ENCODE peak calls at places on chromosomes 6 and 20, in eight cellular contexts. V is NCI-H2081, H is kidney epithelial cell, E is left ventricle myocardium inferior, T is iPS-NIHi11, N is progenitor cell of endocrine pancreas, K is NCI-H748 treated with DMSO at 0.1 percent for 48 hours, S is hepatocyte. J is an unnamed sample.

GRCh38 chr6:112431803-112432202 is 84.7 kb downstream of the RFPL4B start:
- DNase-seq in N (no peak), S (no peak), H (no peak), V (no peak), E (no peak), K (no peak), T (no peak), J (no peak)

GRCh38 chr6:124536792-124537191 is 425.4 kb upstream of the RNF217 start:
- DNase-seq in T (no peak), S (peak; percentile 7), K (peak; percentile 64), N (no peak), H (no peak), E (no peak), V (peak; percentile 61), J (no peak)

GRCh38 chr20:56815796-56816195 is 186.7 kb downstream of the TFAP2C start:
- DNase-seq in H (no peak), K (no peak), E (no peak), T (no peak), S (no peak), N (no peak), V (no peak), J (no peak)

GRCh38 chr6:9481292-9482029 is 933.4 kb downstream of the TFAP2A start:
- DNase-seq in N (no peak), E (no peak), H (no peak), K (no peak), V (no peak), T (no peak), S (no peak), J (no peak)

GRCh38 chr6:125274935-125275334 is 26.8 kb downstream of the HDDC2 start:
- DNase-seq in H (no peak), V (no peak), S (no peak), E (no peak), T (no peak), N (no peak), K (no peak), J (no peak)

GRCh38 chr6:123518441-123519190 is 118.1 kb downstream of the TRDN start:
- DNase-seq in E (no peak), V (no peak), K (no peak), N (no peak), S (no peak), H (no peak), T (no peak), J (no peak)

GRCh38 chr6:45434401-45434741 is 56.6 kb upstream of the SUPT3H start:
- DNase-seq in N (no peak), S (no peak), K (no peak), V (no peak), H (no peak), T (no peak), E (no peak), J (no peak)

GRCh38 chr20:54199721-54200176 is 8.1 kb upstream of the PFDN4 start:
- DNase-seq in T (peak; percentile 67), N (peak; percentile 71), V (peak; percentile 39), K (peak; percentile 1), H (no peak), E (peak; percentile 55), S (peak; percentile 85), J (peak; percentile 87)

GRCh38 chr6:169810066-169810989 is 58.9 kb downstream of the ERMARD start:
- DNase-seq in S (peak; percentile 77), N (peak; percentile 62), E (no peak), V (peak; percentile 3), K (peak; percentile 65), H (no peak), T (peak; percentile 80), J (no peak)

GRCh38 chr20:47607208-47607613 is 105.5 kb downstream of the NCOA3 start:
- DNase-seq in N (no peak), S (no peak), K (no peak), H (peak; percentile 28), V (no peak), E (no peak), T (no peak), J (no peak)

GRCh38 chr20:17226410-17227198 is at the start of gene PCSK2:
- DNase-seq in H (no peak), V (peak; percentile 94), E (peak; percentile 24), K (peak; percentile 100), T (peak; percentile 87), S (peak; percentile 93), N (peak; percentile 78), J (no peak)

GRCh38 chr6:157032923-157033322 is 255.7 kb downstream of the ARID1B start:
- DNase-seq in N (no peak), S (no peak), E (no peak), K (no peak), T (no peak), H (no peak), V (no peak), J (no peak)

GRCh38 chr20:11181964-11182363 is 508.2 kb upstream of the JAG1 start:
- DNase-seq in H (no peak), V (no peak), S (no peak), N (no peak), E (no peak), K (no peak), T (no peak), J (no peak)

GRCh38 chr6:111358454-111358853 is 124.6 kb downstream of the REV3L start:
- DNase-seq in N (no peak), K (no peak), E (no peak), T (no peak), V (no peak), S (no peak), H (no peak), J (no peak)

GRCh38 chr6:36701401-36701991 is 3.9 kb downstream of the RAB44 start:
- DNase-seq in K (no peak), T (peak; percentile 64), S (no peak), H (no peak), V (no peak), N (no peak), E (no peak), J (no peak)

GRCh38 chr20:18440403-18440802 is 26.4 kb downstream of the DZANK1 start:
- DNase-seq in S (no peak), V (no peak), E (no peak), H (no peak), T (no peak), N (no peak), K (no peak), J (no peak)

GRCh38 chr6:24524801-24525200 is 30.0 kb downstream of the ALDH5A1 start:
- DNase-seq in V (peak; percentile 66), N (no peak), S (peak; percentile 56), K (peak; percentile 37), T (peak; percentile 38), H (peak; percentile 48), E (no peak), J (peak; percentile 29)

GRCh38 chr6:71082033-71082620 is 125.3 kb upstream of the B3GAT2 start:
- DNase-seq in T (no peak), N (no peak), K (no peak), H (no peak), S (no peak), E (no peak), V (no peak), J (no peak)

GRCh38 chr20:19501476-19502115 is 256.5 kb upstream of the RIN2 start:
- DNase-seq in V (no peak), E (no peak), S (no peak), H (no peak), T (no peak), N (no peak), K (no peak), J (no peak)

GRCh38 chr6:118537579-118537978 is 10.5 kb upstream of the PLN start:
- DNase-seq in T (no peak), H (no peak), V (no peak), E (no peak), N (no peak), S (no peak), K (no peak), J (no peak)

GRCh38 chr20:36340593-36340990 is 34.5 kb downstream of the DLGAP4 start:
- DNase-seq in K (no peak), V (no peak), E (no peak), T (no peak), N (no peak), S (no peak), H (no peak), J (no peak)

GRCh38 chr20:9110916-9111432 is 42.1 kb downstream of the PLCB4 start:
- DNase-seq in V (peak; percentile 10), E (no peak), T (no peak), K (no peak), S (no peak), H (no peak), N (no peak), J (no peak)

GRCh38 chr6:148557796-148558457 is 188.9 kb upstream of the UST start:
- DNase-seq in N (no peak), V (no peak), S (no peak), H (no peak), K (no peak), E (no peak), T (no peak), J (no peak)

GRCh38 chr6:85712346-85712745 is 69.7 kb upstream of the SYNCRIP start:
- DNase-seq in S (no peak), T (no peak), K (no peak), E (no peak), H (no peak), V (no peak), N (no peak), J (no peak)

GRCh38 chr20:45968801-45969711 is 2.9 kb downstream of the ZNF335 start:
- DNase-seq in V (no peak), T (no peak), N (no peak), S (no peak), E (no peak), K (no peak), H (no peak), J (no peak)

GRCh38 chr6:135183532-135184440 is 2.7 kb downstream of the MYB start:
- DNase-seq in E (no peak), T (peak; percentile 63), S (peak; percentile 68), N (peak; percentile 18), H (no peak), V (peak; percentile 75), K (peak; percentile 24), J (peak; percentile 19)

GRCh38 chr20:16828666-16829305 is 80.6 kb downstream of the OTOR start:
- DNase-seq in V (no peak), E (no peak), N (no peak), S (no peak), H (no peak), K (no peak), T (no peak), J (no peak)

GRCh38 chr6:137740967-137741761 is 125.9 kb upstream of the TNFAIP3 start:
- DNase-seq in S (no peak), V (no peak), H (no peak), T (peak; percentile 39), K (no peak), N (no peak), E (no peak), J (no peak)